ENCODE peak calls at places on chromosome 2, in seven cellular contexts. U is tibial artery; K is CD8-positive, alpha-beta T cell; C is heart left ventricle; Z is tibial nerve; E is A549; S is hepatocyte. F is an unnamed sample.

GRCh38 chr2:48600204-48600813 is 17.3 kb upstream of the GTF2A1L start:
- DNase-seq in U (no peak), K (no peak), C (no peak), Z (no peak), E (no peak), S (peak; percentile 62), F (no peak)

GRCh38 chr2:206443735-206444527 is 599 bp downstream of the ADAM23 start:
- DNase-seq in U (no peak), K (no peak), C (no peak), Z (no peak), E (peak; percentile 46), S (peak; percentile 70), F (peak; percentile 56)

GRCh38 chr2:203242518-203242917 is 3.7 kb downstream of the CYP20A1 start:
- DNase-seq in U (no peak), K (no peak), C (no peak), Z (no peak), E (no peak), S (no peak), F (no peak)

GRCh38 chr2:127504552-127505460 is 21.5 kb downstream of the IWS1 start:
- DNase-seq in U (no peak), K (no peak), C (no peak), Z (no peak), E (no peak), S (no peak), F (no peak)

GRCh38 chr2:85772019-85772745 is 18.4 kb downstream of the ATOH8 start:
- DNase-seq in U (peak; percentile 99), K (no peak), C (peak; percentile 98), Z (peak; percentile 99), E (peak; percentile 90), S (peak; percentile 95), F (peak; percentile 99)

GRCh38 chr2:76448956-76449355 is 738.2 kb upstream of the GCFC2 start:
- DNase-seq in U (no peak), K (no peak), C (no peak), Z (no peak), E (no peak), S (no peak), F (no peak)

GRCh38 chr2:99643824-99644787 is 154.3 kb upstream of the REV1 start:
- DNase-seq in U (peak; percentile 36), K (no peak), C (no peak), Z (no peak), E (no peak), S (no peak), F (no peak)

GRCh38 chr2:175402591-175402990 is 221.1 kb upstream of the ATP5MC3 start:
- DNase-seq in U (no peak), K (no peak), C (no peak), Z (no peak), E (no peak), S (no peak), F (no peak)

GRCh38 chr2:176679306-176679705 is 410.1 kb downstream of the MTX2 start:
- DNase-seq in U (no peak), K (no peak), C (no peak), Z (no peak), E (no peak), S (no peak), F (no peak)

GRCh38 chr2:128473175-128474013 is 154.7 kb upstream of the HS6ST1 start:
- DNase-seq in U (no peak), K (no peak), C (no peak), Z (no peak), E (no peak), S (peak; percentile 55), F (peak; percentile 90)

GRCh38 chr2:8515390-8515761 is 166.5 kb upstream of the ID2 start:
- DNase-seq in U (no peak), K (peak; percentile 62), C (peak; percentile 45), Z (no peak), E (no peak), S (no peak), F (no peak)

GRCh38 chr2:172928754-172929153 is 146.9 kb upstream of the MAP3K20 start:
- DNase-seq in U (no peak), K (no peak), C (no peak), Z (no peak), E (no peak), S (peak; percentile 32), F (no peak)

GRCh38 chr2:203535784-203536590 is 886 bp upstream of the RAPH1 start:
- DNase-seq in U (no peak), K (no peak), C (no peak), Z (no peak), E (no peak), S (peak; percentile 14), F (no peak)

GRCh38 chr2:235500761-235501662 is 7.2 kb downstream of the AGAP1 start:
- DNase-seq in U (no peak), K (no peak), C (no peak), Z (no peak), E (peak; percentile 43), S (no peak), F (no peak)

GRCh38 chr2:233101826-233102225 is 41.7 kb downstream of the INPP5D start:
- DNase-seq in U (no peak), K (no peak), C (no peak), Z (no peak), E (no peak), S (no peak), F (no peak)

GRCh38 chr2:121254748-121255147 is 30.3 kb downstream of the TFCP2L1 start:
- DNase-seq in U (no peak), K (no peak), C (no peak), Z (no peak), E (no peak), S (peak; percentile 2), F (no peak)

GRCh38 chr2:219627105-219628100 is at the start of gene SLC4A3:
- DNase-seq in U (no peak), K (no peak), C (no peak), Z (no peak), E (peak; percentile 53), S (peak; percentile 76), F (peak; percentile 66)

GRCh38 chr2:157743051-157743450 is 114.4 kb upstream of the ACVR1C start:
- DNase-seq in U (no peak), K (no peak), C (no peak), Z (no peak), E (no peak), S (no peak), F (no peak)

DNA sequence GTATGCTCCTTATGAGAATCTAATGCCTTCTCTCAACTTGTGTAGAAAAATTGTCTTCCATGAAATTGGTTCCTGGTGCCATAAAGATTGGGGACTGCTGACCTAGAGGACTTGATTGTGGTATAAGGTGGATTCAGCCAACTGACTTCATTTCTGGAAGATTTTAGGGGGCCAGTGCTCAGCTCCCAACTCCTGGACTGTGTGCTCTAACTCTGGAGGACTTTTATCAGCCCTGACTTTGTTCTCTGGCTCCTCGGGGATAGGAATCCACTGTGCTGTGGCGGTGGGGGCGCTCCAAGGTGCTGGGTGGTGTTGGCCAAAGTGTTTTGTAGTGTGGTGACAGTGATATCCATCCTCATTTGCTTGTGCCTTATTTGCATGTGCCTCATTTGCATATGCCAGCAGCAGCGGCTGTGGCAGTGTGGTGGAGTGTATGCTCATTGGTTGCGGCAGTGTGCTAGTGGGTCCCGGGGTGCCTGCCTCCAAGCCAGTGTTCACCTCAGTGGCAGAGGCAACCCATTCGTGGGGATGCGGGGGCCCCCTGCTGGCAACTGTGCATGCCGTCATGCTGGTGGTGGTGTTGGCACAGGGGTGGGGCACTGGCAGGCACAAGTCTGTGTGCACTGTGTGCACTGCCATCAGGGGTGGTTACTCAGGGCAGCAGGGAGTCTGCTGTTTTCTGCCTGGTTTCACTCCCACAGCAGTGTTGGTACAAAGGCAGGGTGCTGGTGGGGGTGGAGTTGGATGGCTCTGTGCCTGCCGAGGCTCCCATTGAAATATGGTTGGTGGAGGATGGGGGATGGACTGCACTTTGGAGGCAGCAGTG is 19.6 kb downstream of the EHBP1 start:
- DNase-seq in U (no peak), K (peak; percentile 27), C (no peak), Z (no peak), E (peak; percentile 46), S (no peak), F (no peak)
- TF ChIP-seq CTCF in U (no peak), K (no peak), C (peak; percentile 11), Z (no peak), E (peak; percentile 67), S (no peak), F (peak; percentile 8)

GRCh38 chr2:239130041-239130440 is 270.8 kb downstream of the HDAC4 start:
- DNase-seq in U (no peak), K (no peak), C (no peak), Z (no peak), E (no peak), S (no peak), F (no peak)

GRCh38 chr2:239132156-239132709 is 268.6 kb downstream of the HDAC4 start:
- DNase-seq in U (no peak), K (no peak), C (no peak), Z (no peak), E (no peak), S (no peak), F (no peak)

GRCh38 chr2:239131521-239131920 is 269.3 kb downstream of the HDAC4 start:
- DNase-seq in U (no peak), K (no peak), C (no peak), Z (no peak), E (no peak), S (no peak), F (no peak)

GRCh38 chr2:239129147-239129896 is 271.5 kb downstream of the HDAC4 start:
- DNase-seq in U (no peak), K (no peak), C (no peak), Z (no peak), E (no peak), S (no peak), F (no peak)

GRCh38 chr2:239130786-239131325 is 270.0 kb downstream of the HDAC4 start:
- DNase-seq in U (no peak), K (no peak), C (no peak), Z (no peak), E (no peak), S (no peak), F (no peak)
- H3K27ac ChIP-seq in U (no peak overlapping the region), K (no peak overlapping the region), C (no peak overlapping the region), Z (peak overlapping the region; percentile 64), E (no peak overlapping the region), S (no peak overlapping the region), F (no peak overlapping the region)

GRCh38 chr2:197254776-197255521 is 55.6 kb downstream of the ANKRD44 start:
- DNase-seq in U (no peak), K (no peak), C (no peak), Z (no peak), E (no peak), S (no peak), F (no peak)

GRCh38 chr2:197256021-197256420 is 54.6 kb downstream of the ANKRD44 start:
- DNase-seq in U (no peak), K (no peak), C (no peak), Z (no peak), E (no peak), S (no peak), F (no peak)

GRCh38 chr2:197258580-197258979 is 52.0 kb downstream of the ANKRD44 start:
- DNase-seq in U (no peak), K (no peak), C (no peak), Z (no peak), E (no peak), S (no peak), F (no peak)

GRCh38 chr2:197255550-197255949 is 55.0 kb downstream of the ANKRD44 start:
- DNase-seq in U (peak; percentile 73), K (peak; percentile 78), C (peak; percentile 63), Z (peak; percentile 53), E (no peak), S (peak; percentile 49), F (peak; percentile 86)

GRCh38 chr2:197256771-197257170 is 53.8 kb downstream of the ANKRD44 start:
- DNase-seq in U (no peak), K (no peak), C (no peak), Z (no peak), E (no peak), S (no peak), F (no peak)
- H3K4me3 ChIP-seq in U (no peak overlapping the region), K (peak overlapping the region; percentile 16), C (no peak overlapping the region), Z (no peak overlapping the region), E (no peak overlapping the region), S (no peak overlapping the region), F (no peak overlapping the region)

GRCh38 chr2:14427982-14428567 is 204.4 kb upstream of the LRATD1 start:
- DNase-seq in U (peak; percentile 36), K (no peak), C (peak; percentile 13), Z (no peak), E (no peak), S (no peak), F (no peak)
- TF ChIP-seq CTCF in U (no peak), K (no peak), C (peak; percentile 41), Z (no peak), E (no peak), S (no peak), F (no peak)

F was measured in kidney.